ENCODE peak calls at places on chromosome 6, in four cellular contexts. Z, R, Y and L are unnamed samples. For H3K79me2, the result is how much of the 10 kb centered on the place peaks cover.

GRCh38 chr6:38508894-38509293 is 130.8 kb downstream of the BTBD9 start:
- DNase-seq in Z (no peak), R (peak), Y (peak), L (no peak)

GRCh38 chr6:19369770-19370169 is 467.4 kb upstream of the ID4 start:
- DNase-seq in Z (no peak), R (peak), Y (no peak), L (no peak)

GRCh38 chr6:156658186-156658585 is 119.0 kb upstream of the ARID1B start:
- DNase-seq in Z (no peak), R (peak), Y (peak), L (peak)

GRCh38 chr6:123940551-123940950 is 136.9 kb downstream of the NKAIN2 start:
- DNase-seq in Z (no peak), R (peak), Y (no peak), L (no peak)

GRCh38 chr6:108074057-108074358 is 533 bp downstream of the OSTM1 start:
- DNase-seq in Z (no peak), R (no peak), Y (no peak), L (peak)

GRCh38 chr6:33838979-33839378 is 35.2 kb upstream of the MLN start:
- DNase-seq in Z (no peak), R (no peak), Y (no peak), L (no peak)

GRCh38 chr6:35955970-35956369 is 35.1 kb upstream of the SRPK1 start:
- DNase-seq in Z (no peak), R (no peak), Y (no peak), L (no peak)

GRCh38 chr6:24991748-24992467 is 56.1 kb upstream of the RIPOR2 start:
- DNase-seq in Z (peak), R (no peak), Y (peak), L (peak)

GRCh38 chr6:20953019-20953418 is 418.8 kb downstream of the CDKAL1 start:
- DNase-seq in Z (no peak), R (no peak), Y (no peak), L (no peak)

GRCh38 chr6:170453586-170454511 is 99.3 kb downstream of the PSMB1 start:
- DNase-seq in Z (no peak), R (no peak), Y (no peak), L (peak)

GRCh38 chr6:17583811-17584210 is 16.3 kb upstream of the FAM8A1 start:
- DNase-seq in Z (no peak), R (peak), Y (peak), L (peak)

GRCh38 chr6:33683576-33684427 is 27.7 kb downstream of the UQCC2 start:
- DNase-seq in Z (no peak), R (no peak), Y (no peak), L (peak)

GRCh38 chr6:30357678-30358339 is 12.9 kb downstream of the RPP21 start:
- DNase-seq in Z (no peak), R (peak), Y (peak), L (peak)

GRCh38 chr6:4397307-4397706 is 261.9 kb upstream of the ECI2 start:
- DNase-seq in Z (no peak), R (no peak), Y (no peak), L (no peak)

GRCh38 chr6:4398806-4399205 is 263.4 kb upstream of the ECI2 start:
- DNase-seq in Z (no peak), R (no peak), Y (peak), L (no peak)

GRCh38 chr6:4402477-4402976 is 267.2 kb upstream of the ECI2 start:
- DNase-seq in Z (no peak), R (peak), Y (peak), L (peak)

GRCh38 chr6:4401408-4402367 is 266.3 kb upstream of the ECI2 start:
- DNase-seq in Z (no peak), R (peak), Y (peak), L (peak)

GRCh38 chr6:4399656-4400055 is 264.3 kb upstream of the ECI2 start:
- DNase-seq in Z (no peak), R (no peak), Y (no peak), L (no peak)
- H3K27ac ChIP-seq in Z (no peak), R (no peak), Y (no peak), L (no peak)

GRCh38 chr6:42441059-42441471 is 10.7 kb downstream of the TRERF1 start:
- DNase-seq in Z (no peak), R (peak), Y (peak), L (no peak)
- H3K79me2 ChIP-seq in Z (under half), R (half or more), Y (half or more), L (half or more)

GRCh38 chr6:41942045-41942851 is 640 bp upstream of the CCND3 start:
- DNase-seq in Z (no peak), R (no peak), Y (peak), L (no peak)

GRCh38 chr6:41939848-41940758 is 1.5 kb downstream of the CCND3 start:
- DNase-seq in Z (no peak), R (peak), Y (peak), L (peak)

GRCh38 chr6:41941280-41942044 is at the start of gene CCND3:
- DNase-seq in Z (peak), R (peak), Y (peak), L (peak)

GRCh38 chr6:41939091-41939847 is 2.3 kb downstream of the CCND3 start:
- DNase-seq in Z (no peak), R (peak), Y (peak), L (peak)

GRCh38 chr6:41940759-41941279 is 789 bp downstream of the CCND3 start:
- DNase-seq in Z (no peak), R (peak), Y (peak), L (peak)
- H2AFZ ChIP-seq in Z (peak), R (peak), Y (peak), L (peak)

DNA sequence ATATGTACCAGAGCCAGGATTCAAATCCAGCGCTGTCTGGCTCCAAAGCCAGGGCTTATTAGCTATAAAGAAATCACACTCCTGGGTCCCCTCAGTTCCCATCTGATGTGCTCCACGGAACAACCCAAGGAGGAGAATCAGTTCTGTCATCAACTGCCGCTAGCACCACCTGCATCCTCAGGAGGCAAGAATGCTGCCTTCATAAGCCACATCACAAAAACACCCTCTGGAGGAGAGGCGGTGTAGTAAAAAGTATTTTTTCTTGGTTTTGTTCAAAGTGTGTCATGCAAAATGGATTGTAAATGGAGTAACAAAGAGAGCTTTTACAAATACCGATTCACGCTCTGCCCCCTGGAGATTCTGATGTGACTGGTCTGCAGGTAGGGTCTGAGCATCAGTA is 57.1 kb downstream of the TNFRSF21 start:
- DNase-seq in Z (no peak), R (no peak), Y (no peak), L (no peak)
- H3K27ac ChIP-seq in Z (no peak), R (no peak), Y (no peak), L (no peak)

DNA sequence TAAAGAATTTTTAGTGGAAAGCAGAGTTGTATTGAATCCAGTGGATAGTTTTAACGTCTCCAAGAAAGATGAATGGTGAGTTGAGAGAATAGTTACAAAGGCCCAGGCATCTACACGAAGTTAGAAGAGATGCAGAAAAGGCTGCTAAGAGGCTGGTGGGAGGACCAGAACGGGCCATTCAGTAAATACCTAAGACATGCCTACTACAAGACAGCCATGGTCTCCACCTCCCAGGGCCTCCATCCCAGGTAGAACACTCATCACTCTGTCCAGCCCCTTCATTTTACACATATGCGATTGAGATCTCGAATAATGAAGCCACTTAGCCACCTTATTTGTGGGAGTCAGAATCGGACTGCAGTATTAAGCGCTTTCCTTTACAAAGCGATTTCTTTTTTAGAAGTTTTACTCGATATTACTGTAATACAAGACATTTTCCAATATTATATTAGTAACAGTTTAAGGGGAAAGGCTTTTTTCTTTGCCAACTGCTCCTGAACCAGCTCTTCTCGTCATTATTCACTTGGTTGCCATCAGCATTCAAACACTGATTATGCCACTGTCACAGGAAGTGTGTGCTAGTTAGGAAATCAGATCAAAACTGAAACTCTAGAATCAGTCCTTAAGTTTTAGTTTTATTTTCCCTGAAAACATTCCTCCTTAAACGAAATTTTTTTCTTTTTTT is 1.6 kb downstream of the DYNLT1 start:
- DNase-seq in Z (no peak), R (peak), Y (peak), L (peak)
- H3K79me2 ChIP-seq in Z (under half), R (half or more), Y (half or more), L (half or more)

GRCh38 chr6:28589952-28590340 is 64.3 kb downstream of the GPX5 start:
- DNase-seq in Z (no peak), R (peak), Y (peak), L (no peak)
- H2AFZ ChIP-seq in Z (no peak), R (no peak), Y (peak), L (no peak)